ENCODE peak calls at places on chromosome 10, in ten cellular contexts. F is cardiac muscle cell; K is EH; D is foreskin melanocyte; T is small intestine; Y is naive thymus-derived CD8-positive, alpha-beta T cell; G is mammary epithelial cell; L is NCI-H446; M is AG09319; B is stimulated activated CD8-positive, alpha-beta memory T cell treated with anti-CD3 and anti-CD28 coated beads, Interleukin-4, amount 100 ng/mL, for 4 hours. C is an unnamed sample.

GRCh38 chr10:36344240-36344639 is 702.1 kb upstream of the FZD8 start:
- DNase-seq in F (no peak), K (peak), D (peak), T (no peak), Y (no peak), G (peak), L (no peak), M (no peak), B (no peak), C (no peak)

GRCh38 chr10:80351220-80351619 is 5.3 kb downstream of the DYDC1 start:
- DNase-seq in F (no peak), K (no peak), D (no peak), T (no peak), Y (no peak), G (no peak), L (no peak), M (no peak), B (no peak), C (no peak)

GRCh38 chr10:112716076-112716475 is 234.0 kb upstream of the TCF7L2 start:
- DNase-seq in F (no peak), K (no peak), D (no peak), T (no peak), Y (no peak), G (peak), L (no peak), M (no peak), B (no peak), C (no peak)

GRCh38 chr10:115882021-115882420 is 391.0 kb downstream of the GFRA1 start:
- DNase-seq in F (no peak), K (no peak), D (no peak), T (no peak), Y (no peak), G (no peak), L (no peak), M (no peak), B (no peak), C (no peak)

GRCh38 chr10:14093735-14094484 is 236.8 kb downstream of the FRMD4A start:
- DNase-seq in F (peak), K (peak), D (peak), T (no peak), Y (no peak), G (no peak), L (peak), M (peak), B (no peak), C (peak)

GRCh38 chr10:115956225-115957009 is 316.6 kb downstream of the GFRA1 start:
- DNase-seq in F (no peak), K (peak), D (no peak), T (no peak), Y (no peak), G (no peak), L (no peak), M (no peak), B (no peak), C (no peak)

GRCh38 chr10:7291487-7292113 is 119.2 kb downstream of the SFMBT2 start:
- DNase-seq in F (no peak), K (no peak), D (no peak), T (no peak), Y (no peak), G (no peak), L (no peak), M (no peak), B (no peak), C (no peak)

GRCh38 chr10:6580279-6581029 is 378 bp upstream of the PRKCQ start:
- DNase-seq in F (peak), K (peak), D (peak), T (peak), Y (peak), G (peak), L (peak), M (peak), B (peak), C (peak)

GRCh38 chr10:34651796-34652195 is 163.3 kb downstream of the PARD3 start:
- DNase-seq in F (peak), K (no peak), D (no peak), T (no peak), Y (no peak), G (no peak), L (no peak), M (no peak), B (no peak), C (peak)